ENCODE peak calls at places on chromosome 2, in eight cellular contexts. F is thyroid gland, C is right lobe of liver, A is body of pancreas, W is prostate gland, Y is left ventricle myocardium inferior, K is A549, M is OCI-LY7. I is an unnamed sample. For H3K4me1, the result is how much of the 10 kb centered on the place peaks cover.

GRCh38 chr2:60553992-60554648 is 666 bp upstream of the BCL11A start:
- DNase-seq in Y (peak), F (peak), C (peak), W (peak), A (peak), M (peak), K (peak), I (peak)

GRCh38 chr2:209771474-209772292 is at the start of gene UNC80:
- DNase-seq in M (no peak), C (peak), F (peak), Y (peak), W (peak), K (peak), A (peak), I (peak)

GRCh38 chr2:180124273-180124881 is 117.3 kb upstream of the CWC22 start:
- DNase-seq in Y (no peak), W (peak), M (peak), K (peak), C (no peak), F (no peak), A (no peak), I (no peak)

GRCh38 chr2:232327089-232328037 is 51.2 kb upstream of the ALPP start:
- DNase-seq in C (no peak), W (peak), F (peak), A (peak), K (peak), Y (peak), M (peak), I (peak)

GRCh38 chr2:40367652-40368051 is 84.2 kb downstream of the SLC8A1 start:
- DNase-seq in F (no peak), W (no peak), A (no peak), K (no peak), M (no peak), C (no peak), Y (no peak), I (no peak)

GRCh38 chr2:57696016-57696415 is 350.6 kb upstream of the VRK2 start:
- DNase-seq in F (no peak), Y (no peak), M (no peak), K (peak), A (no peak), W (no peak), C (no peak), I (no peak)

GRCh38 chr2:202249521-202249850 is 11.1 kb upstream of the SUMO1 start:
- DNase-seq in Y (no peak), F (no peak), K (no peak), W (no peak), M (no peak), A (no peak), C (no peak), I (no peak)

GRCh38 chr2:187208199-187208785 is 239.8 kb downstream of the CALCRL start:
- DNase-seq in K (no peak), C (no peak), Y (no peak), F (no peak), M (no peak), A (no peak), W (no peak), I (no peak)

GRCh38 chr2:3459185-3460015 is 59.9 kb downstream of the ADI1 start:
- DNase-seq in M (no peak), Y (peak), F (peak), A (peak), W (no peak), C (no peak), K (no peak), I (peak)

DNA sequence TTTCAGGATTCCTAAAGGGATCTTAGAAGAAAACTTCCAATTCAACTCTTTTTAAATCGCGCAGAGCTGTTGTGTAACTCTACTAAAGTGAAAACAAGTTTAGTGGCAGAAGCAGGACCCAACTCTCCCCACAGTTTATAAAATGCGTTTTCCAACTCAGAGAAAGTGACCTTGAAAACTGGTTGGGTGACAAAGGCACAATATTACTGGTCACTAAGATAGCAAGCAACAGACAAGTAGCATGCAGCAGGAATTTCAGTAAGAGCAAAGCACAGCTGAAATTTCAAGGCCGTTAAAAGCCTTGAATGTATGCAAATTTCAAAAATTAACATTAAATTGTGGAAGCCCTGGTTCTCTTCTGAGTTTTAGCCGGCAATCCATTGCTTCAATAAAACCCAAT is 66.9 kb downstream of the STK39 start:
- DNase-seq in A (no peak), W (no peak), Y (no peak), K (no peak), M (no peak), F (no peak), C (no peak), I (no peak)
- H3K4me1 ChIP-seq in A (half or more), W (under half), Y (under half), K (under half), M (under half), F (under half), C (under half), I (under half)

GRCh38 chr2:236174608-236175001 is 6.4 kb upstream of the GBX2 start:
- DNase-seq in W (no peak), Y (no peak), C (no peak), A (no peak), F (no peak), M (no peak), K (no peak), I (no peak)
- H3K4me1 ChIP-seq in W (under half), Y (half or more), C (under half), A (under half), F (under half), M (under half), K (under half), I (under half)

GRCh38 chr2:160609346-160609745 is 115.7 kb upstream of the RBMS1 start:
- DNase-seq in W (no peak), C (no peak), F (no peak), K (no peak), M (no peak), A (no peak), Y (no peak), I (no peak)
- H3K4me1 ChIP-seq in W (under half), C (under half), F (under half), K (under half), M (under half), A (under half), Y (under half), I (under half)

GRCh38 chr2:63665091-63665490 is 76.3 kb downstream of the MDH1 start:
- DNase-seq in M (no peak), C (no peak), K (no peak), W (no peak), A (no peak), Y (no peak), F (no peak), I (no peak)

GRCh38 chr2:63665806-63666205 is 77.0 kb downstream of the MDH1 start:
- DNase-seq in F (no peak), W (no peak), K (no peak), M (no peak), A (no peak), C (no peak), Y (no peak), I (no peak)

GRCh38 chr2:63662028-63662804 is 73.5 kb downstream of the MDH1 start:
- DNase-seq in M (no peak), W (no peak), A (no peak), F (no peak), C (no peak), Y (no peak), K (no peak), I (no peak)

GRCh38 chr2:63661076-63661475 is 72.3 kb downstream of the MDH1 start:
- DNase-seq in W (no peak), K (no peak), M (no peak), F (no peak), A (no peak), C (no peak), Y (no peak), I (no peak)

DNA sequence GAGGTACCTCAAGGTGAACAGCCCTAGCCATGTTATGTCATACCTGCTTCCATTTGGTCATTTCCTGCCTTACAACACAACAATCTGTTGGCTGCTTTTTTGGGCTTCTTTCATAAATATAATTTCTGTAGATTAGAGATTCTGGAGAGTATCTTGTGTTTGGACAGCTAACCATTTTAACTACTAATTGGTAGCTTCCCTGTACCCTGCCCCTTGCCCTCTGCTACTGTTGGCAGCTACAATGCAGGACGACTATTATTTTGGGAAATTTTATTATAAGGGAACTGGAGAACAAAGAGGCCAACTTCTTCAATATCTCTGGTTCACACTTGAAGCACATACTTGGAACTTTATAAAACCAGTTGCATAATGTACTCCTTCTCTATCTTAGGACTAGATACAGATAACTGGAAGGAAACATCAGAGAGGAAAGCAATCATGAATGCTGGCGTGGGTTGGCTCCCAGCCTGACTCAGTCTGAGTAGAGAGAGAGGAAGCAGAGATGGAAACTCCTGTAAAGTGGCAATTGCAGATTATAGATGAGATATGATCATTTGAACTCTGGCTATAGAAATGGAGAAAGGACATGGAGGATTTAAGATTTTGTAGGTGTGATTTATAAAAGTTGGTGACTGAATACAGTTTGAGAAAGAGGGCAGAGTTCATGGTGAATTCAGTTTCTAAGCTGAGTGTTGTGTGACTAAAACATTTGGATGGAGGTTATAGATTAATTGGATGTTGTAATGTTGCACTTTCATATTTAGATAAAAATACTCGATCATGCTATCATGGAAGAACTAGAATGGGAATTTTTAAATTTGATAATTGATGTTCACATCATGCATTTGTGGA is 74.5 kb downstream of the MDH1 start:
- DNase-seq in Y (no peak), F (no peak), M (no peak), K (no peak), A (no peak), W (no peak), C (peak), I (no peak)
- H3K4me1 ChIP-seq in Y (under half), F (under half), M (under half), K (under half), A (under half), W (under half), C (under half), I (under half)

GRCh38 chr2:174666786-174667369 is 69.3 kb upstream of the WIPF1 start:
- DNase-seq in Y (no peak), M (no peak), C (no peak), F (no peak), W (no peak), K (no peak), A (no peak), I (no peak)
- H3K4me1 ChIP-seq in Y (half or more), M (under half), C (under half), F (under half), W (under half), K (under half), A (under half), I (under half)

GRCh38 chr2:154264024-154264423 is 392.3 kb downstream of the GALNT13 start:
- DNase-seq in W (no peak), K (peak), F (no peak), A (no peak), C (no peak), M (no peak), Y (no peak), I (no peak)

GRCh38 chr2:154263206-154263605 is 391.5 kb downstream of the GALNT13 start:
- DNase-seq in C (no peak), K (no peak), W (no peak), A (no peak), F (no peak), Y (no peak), M (no peak), I (no peak)

GRCh38 chr2:154256136-154256535 is 384.4 kb downstream of the GALNT13 start:
- DNase-seq in K (no peak), A (no peak), W (no peak), C (no peak), Y (no peak), M (no peak), F (no peak), I (no peak)

GRCh38 chr2:154261473-154262027 is 389.8 kb downstream of the GALNT13 start:
- DNase-seq in M (no peak), C (no peak), A (no peak), Y (no peak), K (no peak), W (no peak), F (no peak), I (no peak)

GRCh38 chr2:154259030-154259429 is 387.3 kb downstream of the GALNT13 start:
- DNase-seq in A (no peak), Y (no peak), C (no peak), K (no peak), F (no peak), M (no peak), W (no peak), I (no peak)
- H3K4me1 ChIP-seq in A (under half), Y (under half), C (under half), K (under half), F (under half), M (under half), W (under half), I (under half)

GRCh38 chr2:73914667-73915066 is 12.0 kb upstream of the DGUOK start:
- DNase-seq in W (no peak), M (no peak), F (no peak), Y (no peak), K (no peak), A (no peak), C (no peak), I (no peak)
- H3K4me1 ChIP-seq in W (under half), M (under half), F (under half), Y (under half), K (under half), A (under half), C (under half), I (under half)

I was measured in aorta.